ENCODE peak calls at places on chromosomes 2 and 18, in eight cellular contexts. J, U, F, T, E, C, B and P are unnamed samples. For H3K9me3, the result is how much of the 10 kb centered on the place peaks cover.

GRCh38 chr2:65382323-65382722 is 50.1 kb downstream of the SPRED2 start:
- DNase-seq in F (no peak), B (no peak), E (no peak), J (no peak), C (no peak), T (no peak), U (no peak), P (no peak)

GRCh38 chr2:225274751-225275150 is 124.8 kb upstream of the NYAP2 start:
- DNase-seq in U (no peak), B (peak), J (no peak), E (no peak), C (no peak), T (no peak), F (no peak), P (no peak)

GRCh38 chr2:145091967-145092366 is 572.0 kb upstream of the ZEB2 start:
- DNase-seq in F (no peak), E (no peak), T (no peak), C (no peak), B (peak), J (no peak), U (no peak), P (no peak)

GRCh38 chr2:1631292-1632005 is 112.9 kb downstream of the PXDN start:
- DNase-seq in J (no peak), E (no peak), U (no peak), C (no peak), B (no peak), F (peak), T (no peak), P (no peak)

GRCh38 chr2:163213699-163214098 is 375.1 kb upstream of the KCNH7 start:
- DNase-seq in C (no peak), U (no peak), F (no peak), E (no peak), J (no peak), T (no peak), B (peak), P (no peak)

GRCh38 chr2:100653449-100654045 is 90.8 kb downstream of the PDCL3 start:
- DNase-seq in E (no peak), C (no peak), F (no peak), U (no peak), T (no peak), J (no peak), B (no peak), P (no peak)

GRCh38 chr2:206846854-206847834 is 81.7 kb downstream of the FASTKD2 start:
- DNase-seq in U (no peak), E (no peak), T (no peak), J (no peak), C (no peak), B (no peak), F (no peak), P (no peak)

GRCh38 chr2:637406-637776 is 39.8 kb downstream of the TMEM18 start:
- DNase-seq in B (no peak), C (no peak), U (no peak), E (no peak), J (no peak), F (no peak), T (no peak), P (no peak)

GRCh38 chr2:5164806-5165525 is 527.2 kb upstream of the SOX11 start:
- DNase-seq in U (no peak), T (no peak), J (no peak), C (no peak), E (no peak), F (no peak), B (peak), P (no peak)
- H3K9me3 ChIP-seq in U (under half), T (under half), J (under half), C (under half), E (under half), F (under half), B (under half), P (under half)

GRCh38 chr2:12863937-12864336 is 147.2 kb downstream of the TRIB2 start:
- DNase-seq in U (no peak), J (no peak), C (no peak), T (no peak), B (no peak), F (no peak), E (no peak), P (no peak)
- H3K9me3 ChIP-seq in U (under half), J (under half), C (under half), T (under half), B (under half), F (under half), E (under half), P (under half)

GRCh38 chr2:240526521-240526920 is 31.3 kb downstream of the ANKMY1 start:
- DNase-seq in B (no peak), T (no peak), U (no peak), J (no peak), C (no peak), E (no peak), F (no peak), P (no peak)

GRCh38 chr2:240524963-240525718 is 32.6 kb downstream of the ANKMY1 start:
- DNase-seq in C (no peak), F (no peak), B (no peak), U (no peak), T (no peak), J (no peak), E (no peak), P (no peak)

GRCh38 chr2:240523451-240524281 is 34.1 kb downstream of the ANKMY1 start:
- DNase-seq in B (no peak), C (no peak), F (no peak), J (no peak), E (peak), U (no peak), T (peak), P (no peak)

GRCh38 chr2:240527153-240527750 is 30.5 kb downstream of the ANKMY1 start:
- DNase-seq in T (no peak), F (no peak), B (no peak), C (no peak), E (no peak), U (no peak), J (no peak), P (no peak)

DNA sequence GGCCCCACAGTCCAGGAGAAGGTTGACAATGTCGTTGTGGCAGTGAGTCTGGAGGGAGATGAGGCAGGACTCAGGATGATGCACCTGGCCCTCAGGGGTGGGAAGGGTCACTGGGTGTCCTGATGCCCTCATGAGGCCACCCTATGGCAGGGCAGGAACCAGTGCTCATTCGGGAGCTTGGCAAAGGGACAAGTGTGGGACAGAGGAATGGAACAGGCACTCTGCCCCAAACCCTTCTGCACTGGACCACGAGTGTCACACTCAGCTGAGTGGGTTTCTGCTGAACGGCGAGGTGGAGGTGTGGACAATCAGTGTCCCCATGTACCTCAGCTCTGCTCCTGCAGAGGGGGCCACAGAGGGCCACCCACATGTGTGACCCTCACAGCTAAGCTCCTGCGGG is 32.0 kb downstream of the ANKMY1 start:
- DNase-seq in J (no peak), T (peak), C (no peak), B (no peak), E (no peak), U (no peak), F (no peak), P (no peak)
- H3K9me3 ChIP-seq in J (under half), T (under half), C (under half), B (under half), E (under half), U (under half), F (under half), P (under half)

DNA sequence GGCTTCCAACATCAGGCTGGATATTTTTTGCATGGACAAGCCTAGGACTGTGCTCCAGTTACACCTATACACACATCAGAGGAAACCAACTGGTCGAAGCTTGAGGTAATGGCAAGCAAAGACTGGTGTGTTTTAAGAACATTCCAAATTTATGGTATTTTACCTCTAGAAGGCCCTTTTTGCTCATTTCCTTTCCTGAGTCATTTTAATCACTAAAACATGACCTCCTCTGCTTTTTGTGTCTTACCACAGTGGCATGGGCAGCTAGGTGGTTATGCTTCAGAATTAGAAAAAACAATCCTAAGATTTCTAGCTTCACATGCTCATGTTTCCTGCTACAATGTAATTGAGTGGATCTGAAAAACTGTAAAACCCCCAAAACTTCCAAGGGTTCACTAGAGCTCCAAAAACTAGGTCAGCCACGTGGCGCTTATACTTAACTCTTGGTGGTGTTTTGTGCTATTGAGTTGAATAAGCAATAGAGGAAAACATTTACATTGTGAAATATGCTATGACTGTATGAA is 30.6 kb upstream of the CHRNA1 start:
- DNase-seq in B (no peak), C (no peak), F (no peak), U (no peak), T (no peak), J (no peak), E (no peak), P (no peak)
- H3K9me3 ChIP-seq in B (under half), C (under half), F (under half), U (under half), T (under half), J (under half), E (under half), P (under half)

GRCh38 chr2:228599297-228599696 is 417.8 kb upstream of the SPHKAP start:
- DNase-seq in B (no peak), F (no peak), T (no peak), U (no peak), E (no peak), C (no peak), J (no peak), P (no peak)
- H3K9me3 ChIP-seq in B (under half), F (under half), T (under half), U (under half), E (under half), C (under half), J (under half), P (under half)

DNA sequence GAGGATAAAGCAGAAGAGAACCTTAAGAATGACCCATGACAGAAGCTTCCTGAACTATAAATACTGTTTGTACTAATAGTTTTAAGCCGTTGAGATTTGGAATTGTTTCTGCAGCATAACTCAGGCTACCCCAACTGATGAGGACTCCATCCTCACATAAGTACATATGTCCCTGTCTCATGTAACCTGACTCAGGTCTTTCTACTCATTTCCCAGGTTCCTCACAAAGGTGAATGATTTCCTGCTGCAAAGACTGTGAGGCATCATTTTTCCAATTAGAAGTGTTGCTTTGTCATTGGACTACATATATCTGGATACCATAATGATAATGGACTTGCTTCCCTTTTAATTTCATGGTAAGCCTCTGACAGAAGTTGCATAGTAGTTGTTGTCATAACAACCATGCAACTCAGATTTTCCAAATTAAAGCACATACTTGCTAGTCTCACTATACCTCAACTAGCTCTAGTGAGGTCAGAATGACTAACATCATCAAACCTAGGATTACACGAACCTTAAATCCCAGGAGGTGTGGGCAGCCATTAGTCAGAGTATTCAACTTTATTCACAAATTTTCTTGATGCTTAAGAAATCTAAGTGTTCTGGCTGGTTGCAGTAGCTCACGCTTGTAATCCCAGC is 38.0 kb upstream of the NEDD4L start:
- DNase-seq in E (no peak), U (no peak), C (no peak), T (no peak), B (peak), J (no peak), F (no peak), P (no peak)
- H3K9me3 ChIP-seq in E (under half), U (under half), C (under half), T (under half), B (under half), J (under half), F (under half), P (under half)

GRCh38 chr2:238473014-238473413 is 46.3 kb downstream of the ASB1 start:
- DNase-seq in B (no peak), F (no peak), U (no peak), J (no peak), C (no peak), E (no peak), T (no peak), P (no peak)
- H3K9me3 ChIP-seq in B (under half), F (under half), U (under half), J (half or more), C (under half), E (under half), T (under half), P (under half)

GRCh38 chr18:79899609-79900435 is 51.6 kb downstream of the SLC66A2 start:
- DNase-seq in J (no peak), F (peak), C (no peak), U (no peak), E (no peak), B (no peak), T (peak), P (no peak)
- H3K9me3 ChIP-seq in J (under half), F (under half), C (under half), U (under half), E (under half), B (under half), T (under half), P (under half)

GRCh38 chr2:31696068-31696467 is 115.3 kb upstream of the SRD5A2 start:
- DNase-seq in U (no peak), T (no peak), J (no peak), C (no peak), F (no peak), B (no peak), E (no peak), P (no peak)
- H3K9me3 ChIP-seq in U (under half), T (half or more), J (half or more), C (under half), F (under half), B (under half), E (half or more), P (under half)